ENCODE peak calls at places on chromosomes 16 and 17, in five cellular contexts. A is uterus, D is Peyer's patch, X is A549, F is tibial nerve. H is an unnamed sample.

GRCh38 chr17:49748791-49749190 is 15.1 kb downstream of the FAM117A start:
- DNase-seq in A (no peak), F (no peak), D (no peak), X (no peak), H (no peak)

GRCh38 chr16:48556913-48557351 is 53.0 kb downstream of the N4BP1 start:
- DNase-seq in F (no peak), A (no peak), X (no peak), D (no peak), H (no peak)

GRCh38 chr17:77891602-77892001 is 66.9 kb upstream of the TNRC6C start:
- DNase-seq in D (peak; percentile 12), X (no peak), A (no peak), F (no peak), H (no peak)

GRCh38 chr16:58503863-58504688 is 4.1 kb downstream of the NDRG4 start:
- DNase-seq in A (no peak), X (no peak), D (no peak), F (no peak), H (no peak)

GRCh38 chr16:54466233-54466632 is 179.6 kb upstream of the IRX3 start:
- DNase-seq in A (no peak), D (no peak), X (no peak), F (no peak), H (no peak)

GRCh38 chr16:80931985-80932720 is 74.5 kb downstream of the CMC2 start:
- DNase-seq in F (no peak), X (peak; percentile 71), A (peak; percentile 90), D (peak; percentile 68), H (peak; percentile 59)

GRCh38 chr16:51818342-51818944 is 667.4 kb upstream of the SALL1 start:
- DNase-seq in D (no peak), A (peak; percentile 18), F (no peak), X (peak; percentile 46), H (peak; percentile 78)

GRCh38 chr17:38509008-38509771 is 80.9 kb downstream of the ARHGAP23 start:
- DNase-seq in D (peak; percentile 77), A (peak; percentile 61), X (peak; percentile 86), F (peak; percentile 79), H (peak; percentile 79)

GRCh38 chr16:22358000-22358399 is 16.4 kb downstream of the CDR2 start:
- DNase-seq in X (no peak), A (no peak), D (no peak), F (no peak), H (no peak)

GRCh38 chr16:11232852-11233726 is 22.9 kb downstream of the SOCS1 start:
- DNase-seq in D (peak; percentile 68), X (no peak), A (no peak), F (no peak), H (peak; percentile 64)

GRCh38 chr17:66904760-66905637 is 59.5 kb upstream of the CACNG4 start:
- DNase-seq in A (peak; percentile 64), D (no peak), X (peak; percentile 86), F (no peak), H (peak; percentile 55)

DNA sequence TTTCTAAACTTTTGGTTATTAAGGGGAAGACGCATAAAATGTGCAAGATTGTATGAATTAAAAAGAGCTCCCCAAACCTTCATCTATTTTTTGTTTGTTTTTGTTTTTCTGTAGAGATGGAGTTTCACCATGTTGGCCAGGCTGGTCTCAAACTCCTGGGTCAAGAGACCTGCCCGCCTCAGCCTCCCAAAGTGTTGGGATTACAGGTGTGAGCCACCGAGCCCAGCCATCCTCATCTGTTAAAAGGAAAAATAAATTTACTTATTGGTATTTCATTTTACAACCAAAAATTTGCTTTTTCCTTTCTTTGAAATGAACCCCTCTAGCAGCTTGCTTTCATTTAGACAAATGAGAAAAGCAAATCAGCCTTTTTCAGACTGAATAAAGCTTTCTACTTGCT is 23.2 kb downstream of the RNF157 start:
- DNase-seq in X (no peak), A (no peak), F (no peak), D (no peak), H (no peak)
- H3K4me1 ChIP-seq in X (peaks cover 8% of the 10 kb centered on the region), A (no peaks in the 10 kb centered on the region), F (no peaks in the 10 kb centered on the region), D (no peaks in the 10 kb centered on the region), H (no peaks in the 10 kb centered on the region)

GRCh38 chr17:73458191-73458590 is 146.4 kb upstream of the CDC42EP4 start:
- DNase-seq in A (no peak), D (no peak), F (no peak), X (no peak), H (no peak)

GRCh38 chr17:73453090-73453489 is 141.3 kb upstream of the CDC42EP4 start:
- DNase-seq in D (no peak), A (no peak), X (no peak), F (no peak), H (no peak)

GRCh38 chr17:73452056-73452455 is 140.3 kb upstream of the CDC42EP4 start:
- DNase-seq in D (no peak), A (no peak), X (no peak), F (no peak), H (no peak)

GRCh38 chr17:73455767-73456166 is 144.0 kb upstream of the CDC42EP4 start:
- DNase-seq in A (no peak), D (peak; percentile 33), F (no peak), X (no peak), H (no peak)

GRCh38 chr17:73455050-73455687 is 143.4 kb upstream of the CDC42EP4 start:
- DNase-seq in F (no peak), X (no peak), A (no peak), D (peak; percentile 43), H (peak; percentile 46)
- TF ChIP-seq POLR2A in F (no peak), X (no peak), A (no peak), D (no peak), H (no peak)

DNA sequence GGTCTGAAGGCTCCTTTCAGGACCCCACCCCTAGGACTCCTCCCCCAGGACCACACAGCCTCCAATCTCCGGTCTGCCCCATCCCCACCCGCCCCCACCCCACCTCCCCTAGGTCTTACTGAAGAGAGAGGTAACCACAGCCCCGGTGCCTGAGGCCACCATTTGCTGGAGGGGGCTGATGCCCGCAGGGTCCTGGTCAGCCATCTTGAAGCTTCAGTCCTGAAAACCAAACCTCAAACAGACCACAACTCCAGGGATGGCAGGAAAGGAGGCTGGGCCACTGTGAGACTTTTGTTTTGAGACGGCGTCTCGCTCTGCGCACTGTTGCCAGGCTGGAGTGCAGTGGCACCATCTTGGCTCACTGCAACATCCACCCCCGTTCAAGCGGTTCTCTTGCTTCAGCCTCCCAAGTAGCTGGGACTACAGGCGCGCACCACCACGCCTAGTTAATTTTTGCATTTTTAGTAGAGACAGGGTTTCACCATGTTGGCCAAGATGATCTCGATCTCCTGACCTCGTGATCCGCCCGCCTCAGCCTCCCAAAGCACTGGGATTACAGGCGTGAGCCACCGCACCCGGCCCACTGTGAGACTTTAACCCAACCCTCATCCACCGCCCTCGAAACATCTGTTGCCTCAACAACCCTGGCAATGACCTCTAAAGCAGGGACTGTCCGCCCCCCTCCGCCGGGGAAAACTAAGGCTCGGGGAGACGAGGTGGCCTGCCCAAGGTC is 1.1 kb downstream of the SLC25A39 start:
- DNase-seq in F (no peak), A (no peak), D (no peak), X (no peak), H (no peak)
- H3K27ac ChIP-seq in F (no peak overlapping the region), A (peak overlapping the region; percentile 92), D (peak overlapping the region; percentile 91), X (peak overlapping the region; percentile 93), H (peak overlapping the region; percentile 96)

GRCh38 chr17:17105976-17106375 is 63.7 kb downstream of the MPRIP start:
- DNase-seq in F (no peak), A (no peak), D (peak; percentile 22), X (no peak), H (no peak)
- H3K4me1 ChIP-seq in F (peaks cover 3% of the 10 kb centered on the region), A (peaks cover 34% of the 10 kb centered on the region), D (no peaks in the 10 kb centered on the region), X (peaks cover 61% of the 10 kb centered on the region), H (peaks cover 58% of the 10 kb centered on the region)

DNA sequence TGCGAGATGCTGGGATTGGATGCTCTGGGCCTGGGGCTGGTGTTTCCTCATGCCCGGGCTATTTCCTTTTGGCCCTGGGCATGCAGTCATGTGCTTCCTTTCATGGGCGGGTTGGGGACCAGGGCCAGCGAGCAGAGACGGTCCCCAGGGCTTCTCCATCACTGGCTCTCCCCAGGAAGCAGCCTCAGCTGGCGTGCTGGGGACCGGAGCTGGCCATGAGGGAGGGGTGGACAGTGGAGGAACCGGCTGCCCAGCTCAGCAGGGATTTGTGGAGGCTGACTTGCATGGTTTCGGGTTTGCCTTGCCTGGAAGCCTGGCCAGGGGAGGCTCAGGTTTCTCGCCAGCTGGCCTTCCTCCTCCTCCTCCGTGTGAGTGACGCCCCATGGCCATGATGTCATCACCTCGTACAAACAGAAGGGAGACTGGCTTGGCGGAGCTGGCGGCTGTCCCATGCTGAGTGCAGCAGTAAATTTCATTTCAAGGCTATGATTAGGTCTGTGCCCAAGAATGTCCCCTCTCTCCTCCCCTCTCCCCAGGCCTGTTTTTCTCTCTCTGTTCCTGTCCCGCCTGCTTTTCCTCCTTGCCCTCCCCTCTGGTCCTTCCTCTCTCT is 8.9 kb upstream of the TIMP2 start:
- DNase-seq in F (peak; percentile 92), X (peak; percentile 94), D (peak; percentile 77), A (peak; percentile 99), H (peak; percentile 96)
- TF ChIP-seq POLR2A in F (no peak), X (peak; percentile 46), D (no peak), A (peak; percentile 55), H (no peak)

GRCh38 chr16:67035364-67035763 is 6.4 kb downstream of the CBFB start:
- DNase-seq in D (no peak), F (no peak), X (no peak), A (no peak), H (no peak)
- H3K27ac ChIP-seq in D (no peak overlapping the region), F (no peak overlapping the region), X (no peak overlapping the region), A (no peak overlapping the region), H (no peak overlapping the region)